ENCODE peak calls at places on chromosome 18, in four cellular contexts. X, I, G and T are unnamed samples.

GRCh38 chr18:23380001-23380550 is 73.0 kb upstream of the RIOK3 start:
- DNase-seq in X (peak), I (no peak), G (no peak), T (no peak)

GRCh38 chr18:32730620-32731021 is 42.2 kb downstream of the KLHL14 start:
- DNase-seq in X (no peak), I (no peak), G (no peak), T (no peak)

GRCh38 chr18:52554180-52554579 is 214.2 kb downstream of the DCC start:
- DNase-seq in X (no peak), I (no peak), G (no peak), T (no peak)

GRCh38 chr18:58026395-58026794 is 17.6 kb upstream of the NEDD4L start:
- DNase-seq in X (no peak), I (no peak), G (no peak), T (no peak)

GRCh38 chr18:75204262-75204977 is 4.5 kb downstream of the PTGR3 start:
- DNase-seq in X (no peak), I (no peak), G (peak), T (no peak)

GRCh38 chr18:12468458-12468857 is 60.7 kb downstream of the PRELID3A start:
- DNase-seq in X (no peak), I (no peak), G (no peak), T (no peak)

GRCh38 chr18:50631831-50632285 is 72.0 kb downstream of the MAPK4 start:
- DNase-seq in X (no peak), I (no peak), G (no peak), T (no peak)

GRCh38 chr18:49464718-49465598 is 4.5 kb upstream of the DYM start:
- DNase-seq in X (peak), I (no peak), G (no peak), T (peak)

GRCh38 chr18:45802814-45803492 is 22.5 kb upstream of the SIGLEC15 start:
- DNase-seq in X (peak), I (no peak), G (no peak), T (peak)

GRCh38 chr18:63994783-63995399 is 25.0 kb downstream of the SERPINB8 start:
- DNase-seq in X (peak), I (no peak), G (peak), T (peak)

GRCh38 chr18:21300616-21301200 is 58.7 kb downstream of the GREB1L start:
- DNase-seq in X (no peak), I (no peak), G (no peak), T (peak)

GRCh38 chr18:54958711-54959625 is at the start of gene CCDC68:
- DNase-seq in X (no peak), I (no peak), G (peak), T (no peak)

GRCh38 chr18:8826514-8826913 is 121.2 kb downstream of the MTCL1 start:
- DNase-seq in X (no peak), I (no peak), G (no peak), T (no peak)

GRCh38 chr18:73827801-73828200 is 319.8 kb downstream of the FBXO15 start:
- DNase-seq in X (no peak), I (no peak), G (no peak), T (no peak)

GRCh38 chr18:35653392-35653791 is 71.9 kb downstream of the GALNT1 start:
- DNase-seq in X (no peak), I (no peak), G (no peak), T (no peak)

GRCh38 chr18:23963443-23964185 is 50.9 kb upstream of the TTC39C start:
- DNase-seq in X (no peak), I (no peak), G (no peak), T (no peak)

GRCh38 chr18:75029456-75029855 is 179.5 kb downstream of the PTGR3 start:
- DNase-seq in X (no peak), I (peak), G (no peak), T (no peak)

GRCh38 chr18:51427012-51427411 is 229.5 kb upstream of the MEX3C start:
- DNase-seq in X (no peak), I (no peak), G (no peak), T (no peak)

GRCh38 chr18:58512161-58512581 is 116.7 kb downstream of the ALPK2 start:
- DNase-seq in X (no peak), I (no peak), G (no peak), T (no peak)

GRCh38 chr18:62118324-62118723 is 68.5 kb downstream of the PIGN start:
- DNase-seq in X (peak), I (no peak), G (no peak), T (peak)

GRCh38 chr18:74299746-74300145 is 8.0 kb upstream of the CYB5A start:
- DNase-seq in X (no peak), I (no peak), G (no peak), T (peak)

GRCh38 chr18:67266591-67267237 is 249.8 kb downstream of the DSEL start:
- DNase-seq in X (peak), I (no peak), G (no peak), T (peak)

GRCh38 chr18:3261393-3262233 is at the start of gene MYL12B:
- DNase-seq in X (no peak), I (peak), G (peak), T (peak)

GRCh38 chr18:50644807-50645206 is 84.9 kb downstream of the MAPK4 start:
- DNase-seq in X (no peak), I (no peak), G (no peak), T (no peak)

GRCh38 chr18:56702946-56703345 is 51.8 kb downstream of the WDR7 start:
- DNase-seq in X (peak), I (no peak), G (peak), T (peak)

GRCh38 chr18:23779696-23780303 is 90.5 kb downstream of the LAMA3 start:
- DNase-seq in X (peak), I (no peak), G (no peak), T (peak)

GRCh38 chr18:8496186-8496585 is 113.1 kb upstream of the RAB12 start:
- DNase-seq in X (no peak), I (no peak), G (no peak), T (no peak)

GRCh38 chr18:25561923-25562322 is 210.0 kb upstream of the ZNF521 start:
- DNase-seq in X (peak), I (no peak), G (no peak), T (peak)

GRCh38 chr18:10739152-10739551 is 213.3 kb downstream of the NAPG start:
- DNase-seq in X (no peak), I (no peak), G (no peak), T (no peak)

GRCh38 chr18:44626807-44627206 is 53.9 kb upstream of the SETBP1 start:
- DNase-seq in X (no peak), I (no peak), G (no peak), T (peak)

DNA sequence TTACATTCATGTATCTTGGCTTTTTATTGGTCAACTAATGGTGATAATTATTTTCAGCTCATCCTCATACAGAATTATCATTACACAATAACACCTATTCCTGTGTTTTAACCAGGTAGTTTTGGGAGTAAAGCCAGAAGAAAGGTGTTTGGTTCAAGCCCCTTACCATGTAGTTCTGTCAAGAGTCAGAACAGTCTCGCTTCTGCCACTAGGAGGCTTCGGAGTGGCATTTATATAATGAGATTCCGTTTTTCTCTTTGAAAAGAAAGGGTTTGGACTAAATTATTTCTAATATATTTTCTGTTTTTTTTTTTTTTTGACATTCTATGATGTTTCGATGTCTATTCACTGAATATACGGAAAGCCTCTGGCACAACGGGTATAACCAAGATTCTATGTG is 217.8 kb downstream of the CDH7 start:
- DNase-seq in X (no peak), I (no peak), G (no peak), T (no peak)
- TF ChIP-seq CTCF in X (peak), I (no peak), G (no peak), T (peak)

GRCh38 chr18:48028716-48029115 is 98.3 kb upstream of the SMAD2 start:
- DNase-seq in X (no peak), I (no peak), G (no peak), T (no peak)
- TF ChIP-seq CTCF in X (no peak), I (no peak), G (no peak), T (no peak)

DNA sequence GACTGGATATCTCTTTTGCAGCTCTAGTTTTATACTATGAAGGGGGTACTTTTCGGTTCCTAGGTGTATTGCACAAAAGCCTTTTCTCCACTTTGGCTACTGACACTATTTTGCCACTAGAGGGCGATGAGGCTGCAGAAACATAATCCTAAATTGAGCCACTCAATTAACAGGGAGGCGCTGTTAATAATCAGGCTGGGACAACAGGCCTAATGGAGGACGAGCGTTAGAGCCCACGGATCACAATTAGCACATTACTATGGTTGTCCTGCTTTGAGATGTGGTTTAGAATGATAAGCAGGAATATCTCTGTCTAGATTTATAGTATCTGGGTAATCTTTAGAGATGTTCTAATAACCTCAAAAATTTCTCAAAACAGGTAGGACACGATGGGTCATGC is 62.2 kb upstream of the PMAIP1 start:
- DNase-seq in X (peak), I (no peak), G (peak), T (peak)
- TF ChIP-seq CTCF in X (peak), I (peak), G (peak), T (peak)

GRCh38 chr18:78876868-78877267 is 102.8 kb upstream of the SALL3 start:
- DNase-seq in X (no peak), I (no peak), G (no peak), T (no peak)

GRCh38 chr18:78875998-78876650 is 103.5 kb upstream of the SALL3 start:
- DNase-seq in X (no peak), I (no peak), G (no peak), T (no peak)

GRCh38 chr18:78873916-78874505 is 105.6 kb upstream of the SALL3 start:
- DNase-seq in X (no peak), I (no peak), G (no peak), T (peak)

GRCh38 chr18:78878335-78878734 is 101.3 kb upstream of the SALL3 start:
- DNase-seq in X (no peak), I (no peak), G (no peak), T (no peak)

GRCh38 chr18:78875268-78875997 is 104.2 kb upstream of the SALL3 start:
- DNase-seq in X (no peak), I (no peak), G (peak), T (no peak)
- TF ChIP-seq CTCF in X (peak), I (peak), G (peak), T (peak)

DNA sequence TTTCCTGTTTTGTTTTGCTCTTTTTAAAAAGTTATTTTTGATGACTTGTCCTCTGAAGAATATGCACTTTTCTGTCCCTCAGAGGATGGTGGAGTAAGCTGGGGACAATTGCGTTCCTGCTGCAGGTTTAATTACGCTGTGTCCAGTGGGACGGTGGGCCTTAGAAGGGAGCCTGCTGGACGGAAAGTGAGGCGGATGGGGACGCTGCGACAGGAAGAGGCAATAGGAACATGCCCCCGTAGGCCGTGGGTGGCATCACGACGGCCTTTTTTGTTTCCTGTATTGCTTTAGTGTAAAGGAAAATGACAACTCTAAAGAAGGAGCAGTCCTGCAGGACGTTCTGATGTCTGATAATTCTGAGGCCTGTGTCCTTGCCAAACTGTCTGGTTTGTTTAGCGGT is 121.6 kb downstream of the NFATC1 start:
- DNase-seq in X (no peak), I (no peak), G (peak), T (no peak)
- TF ChIP-seq CTCF in X (no peak), I (no peak), G (no peak), T (no peak)